ENCODE peak calls at places on chromosomes 3 and 15, in five cellular contexts. U is HepG2, T is transverse colon, O is A549, M is stomach. N is an unnamed sample.

GRCh38 chr3:196501316-196502064 is 2.1 kb downstream of the RNF168 start:
- DNase-seq in U (no peak), T (peak; percentile 12), O (no peak), M (no peak), N (no peak)

GRCh38 chr15:39479916-39480315 is 101.0 kb upstream of the THBS1 start:
- DNase-seq in U (no peak), T (no peak), O (no peak), M (no peak), N (no peak)

GRCh38 chr15:27170866-27171265 is 199.9 kb downstream of the GABRG3 start:
- DNase-seq in U (no peak), T (no peak), O (no peak), M (no peak), N (no peak)

GRCh38 chr3:36964827-36965226 is 20.0 kb upstream of the TRANK1 start:
- DNase-seq in U (no peak), T (no peak), O (no peak), M (no peak), N (no peak)

GRCh38 chr15:45790325-45790943 is 155.6 kb downstream of the SQOR start:
- DNase-seq in U (peak; percentile 14), T (peak; percentile 34), O (peak; percentile 10), M (peak; percentile 35), N (no peak)

GRCh38 chr3:61646851-61647525 is 85.6 kb downstream of the PTPRG start:
- DNase-seq in U (no peak), T (no peak), O (no peak), M (no peak), N (no peak)

GRCh38 chr3:173584093-173584833 is 186.7 kb downstream of the NLGN1 start:
- DNase-seq in U (no peak), T (no peak), O (peak; percentile 1), M (no peak), N (no peak)

GRCh38 chr3:70608434-70608833 is 296.0 kb upstream of the MDFIC2 start:
- DNase-seq in U (no peak), T (no peak), O (no peak), M (no peak), N (no peak)

GRCh38 chr3:118472586-118472985 is 562.1 kb downstream of the IGSF11 start:
- DNase-seq in U (no peak), T (no peak), O (peak; percentile 6), M (no peak), N (no peak)

GRCh38 chr15:60130398-60130797 is 126.3 kb downstream of the FOXB1 start:
- DNase-seq in U (no peak), T (no peak), O (no peak), M (no peak), N (no peak)

GRCh38 chr3:168093229-168093628 is 2.5 kb downstream of the GOLIM4 start:
- DNase-seq in U (no peak), T (no peak), O (no peak), M (no peak), N (no peak)

GRCh38 chr15:36924076-36924475 is 176.3 kb downstream of the MEIS2 start:
- DNase-seq in U (no peak), T (no peak), O (no peak), M (no peak), N (no peak)

GRCh38 chr3:170941551-170941950 is 33.1 kb upstream of the EIF5A2 start:
- DNase-seq in U (no peak), T (no peak), O (no peak), M (no peak), N (no peak)

GRCh38 chr3:72991522-72991921 is 5.1 kb upstream of the PPP4R2 start:
- DNase-seq in U (no peak), T (no peak), O (no peak), M (no peak), N (no peak)

GRCh38 chr3:129598484-129598883 is 8.0 kb downstream of the PLXND1 start:
- DNase-seq in U (no peak), T (no peak), O (no peak), M (no peak), N (no peak)

GRCh38 chr15:61051570-61052031 is 177.5 kb downstream of the RORA start:
- DNase-seq in U (peak; percentile 24), T (peak; percentile 32), O (peak; percentile 39), M (no peak), N (peak; percentile 71)

GRCh38 chr3:80043226-80043625 is 275.4 kb upstream of the ROBO1 start:
- DNase-seq in U (no peak), T (no peak), O (no peak), M (no peak), N (no peak)

GRCh38 chr3:71987828-71988227 is 202.9 kb upstream of the PROK2 start:
- DNase-seq in U (no peak), T (no peak), O (no peak), M (no peak), N (no peak)

GRCh38 chr3:77081240-77081661 is 41.4 kb downstream of the ROBO2 start:
- DNase-seq in U (no peak), T (no peak), O (no peak), M (no peak), N (no peak)

GRCh38 chr3:152197451-152197850 is 71.3 kb upstream of the MBNL1 start:
- DNase-seq in U (no peak), T (no peak), O (no peak), M (no peak), N (no peak)

GRCh38 chr15:90154861-90155626 is 46.1 kb upstream of the SEMA4B start:
- DNase-seq in U (peak; percentile 80), T (peak; percentile 48), O (peak; percentile 96), M (no peak), N (peak; percentile 78)

GRCh38 chr3:71694358-71694999 is 30.7 kb downstream of the EIF4E3 start:
- DNase-seq in U (no peak), T (peak; percentile 51), O (no peak), M (no peak), N (no peak)

GRCh38 chr3:184039414-184039813 is 7.9 kb downstream of the HTR3D start:
- DNase-seq in U (no peak), T (no peak), O (no peak), M (no peak), N (no peak)

GRCh38 chr3:152556731-152557254 is 278.1 kb upstream of the P2RY1 start:
- DNase-seq in U (peak; percentile 39), T (no peak), O (peak; percentile 24), M (no peak), N (no peak)

GRCh38 chr3:23948761-23949160 is 3.7 kb downstream of the NR1D2 start:
- DNase-seq in U (no peak), T (no peak), O (no peak), M (no peak), N (no peak)

GRCh38 chr15:25830844-25831443 is 32.2 kb downstream of the ATP10A start:
- DNase-seq in U (no peak), T (peak; percentile 22), O (peak; percentile 69), M (no peak), N (peak; percentile 89)

DNA sequence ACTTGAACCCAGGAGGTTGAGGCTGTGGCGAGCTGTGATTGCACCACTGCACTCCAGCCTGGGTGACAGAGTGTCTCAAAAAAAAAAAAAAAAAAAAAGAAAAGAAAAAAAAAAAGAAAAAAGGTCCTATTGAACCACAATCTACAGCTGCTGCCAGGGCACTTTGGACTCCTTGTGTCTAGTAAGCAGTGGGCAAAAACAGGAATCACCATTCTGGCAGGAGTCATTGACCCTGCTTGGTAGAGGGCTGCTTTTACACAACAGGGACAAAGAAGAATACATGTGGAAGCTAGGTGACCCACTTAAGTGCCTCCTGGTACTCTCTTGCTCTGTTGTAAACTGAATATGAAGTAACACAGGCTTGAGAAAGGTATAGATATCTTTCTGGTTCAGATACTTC is 14.6 kb upstream of the PCCB start:
- DNase-seq in U (no peak), T (no peak), O (no peak), M (no peak), N (no peak)
- TF ChIP-seq EP300 in U (no peak), T (no peak), O (no peak), M (no peak), N (no peak)

GRCh38 chr3:12875857-12876451 is 34.6 kb upstream of the RPL32 start:
- DNase-seq in U (no peak), T (peak; percentile 46), O (no peak), M (peak; percentile 62), N (no peak)
- TF ChIP-seq CTCF in U (no peak), T (no peak), O (peak; percentile 23), M (no peak), N (no peak)

DNA sequence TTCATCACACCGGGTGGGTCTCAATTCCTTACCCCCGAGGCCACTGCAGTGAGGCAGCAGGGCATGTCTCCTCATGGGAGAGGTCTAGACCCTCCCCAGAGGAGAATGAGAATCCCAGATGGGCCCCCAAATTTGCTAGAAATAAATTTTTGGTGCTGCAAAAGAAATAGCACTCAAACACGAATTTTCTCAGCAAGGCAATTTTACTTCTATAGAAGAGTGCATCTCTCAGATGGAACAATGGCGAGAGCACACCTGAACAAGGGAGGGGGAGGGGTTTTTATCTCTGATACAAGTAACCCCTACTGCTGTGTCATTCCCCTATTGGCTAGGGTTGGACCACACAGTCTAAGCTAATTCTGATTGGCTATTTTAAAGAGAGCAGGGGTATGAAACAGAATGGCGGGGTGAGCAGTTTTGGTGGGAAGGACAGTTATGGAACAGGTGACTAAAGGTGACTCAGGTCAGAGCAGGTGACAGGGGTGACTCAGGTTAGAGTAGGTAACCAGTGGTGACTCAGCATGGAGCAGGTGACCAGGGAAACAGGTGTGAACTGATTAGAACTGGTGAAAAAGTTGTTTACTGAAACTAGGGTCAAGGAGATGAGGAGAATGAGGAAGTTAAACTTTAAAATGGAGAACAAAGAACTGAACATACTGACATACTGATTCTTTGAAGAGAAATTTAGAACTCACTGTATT is 93.0 kb upstream of the WNT7A start:
- DNase-seq in U (no peak), T (no peak), O (no peak), M (no peak), N (no peak)
- H3K9me3 ChIP-seq in U (peaks cover 20% of the 10 kb centered on the region), T (peaks cover 21% of the 10 kb centered on the region), O (peaks cover 14% of the 10 kb centered on the region), M (peaks cover 40% of the 10 kb centered on the region), N (peaks cover 2% of the 10 kb centered on the region)

DNA sequence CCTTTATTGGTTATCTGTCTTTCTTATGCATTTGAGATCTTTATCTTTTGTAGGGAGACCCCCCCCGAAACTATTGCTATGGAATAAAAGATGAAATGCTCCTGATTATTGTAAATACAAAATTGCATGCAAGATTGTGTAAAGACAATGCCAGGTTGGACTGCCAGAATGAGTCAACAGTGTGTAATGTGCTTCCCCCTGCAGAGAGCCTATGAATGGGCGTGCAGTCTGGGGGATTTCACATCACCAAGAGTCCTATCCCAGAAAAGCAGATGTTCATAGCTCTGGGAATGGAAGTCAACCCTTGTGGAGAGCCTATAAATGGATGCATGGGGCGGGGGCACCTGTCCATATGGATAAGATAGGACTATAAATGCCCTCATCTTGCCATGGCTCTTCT is 584.3 kb downstream of the NSUN3 start:
- DNase-seq in U (peak; percentile 12), T (no peak), O (peak; percentile 45), M (no peak), N (no peak)
- TF ChIP-seq EP300 in U (no peak), T (no peak), O (no peak), M (no peak), N (no peak)

GRCh38 chr15:75367913-75368688 is at the start of gene MAN2C1:
- DNase-seq in U (peak; percentile 95), T (peak; percentile 99), O (peak; percentile 99), M (peak; percentile 98), N (peak; percentile 98)
- TF ChIP-seq CTCF in U (peak; percentile 98), T (peak; percentile 61), O (peak; percentile 95), M (peak; percentile 82), N (peak; percentile 80)

GRCh38 chr3:67459131-67459530 is 195.3 kb downstream of the SUCLG2 start:
- DNase-seq in U (no peak), T (no peak), O (no peak), M (no peak), N (no peak)
- H3K9me3 ChIP-seq in U (no peaks in the 10 kb centered on the region), T (no peaks in the 10 kb centered on the region), O (no peaks in the 10 kb centered on the region), M (no peaks in the 10 kb centered on the region), N (no peaks in the 10 kb centered on the region)

N was measured in sigmoid colon.